ENCODE peak calls at places on chromosomes 3 and 15, in eight cellular contexts. One of them, this sample, is unnamed.

GRCh38 chr3:187242435-187242834 is 45.1 kb downstream of the RTP1 start:
- DNase-seq in adrenal gland: no peak
- DNase-seq in tibial nerve: no peak
- DNase-seq in right lobe of liver: no peak
- DNase-seq in endothelial cell of umbilical vein: no peak
- DNase-seq in A549: no peak
- DNase-seq in K562: no peak
- DNase-seq in stomach: no peak
- DNase-seq in this sample: no peak

GRCh38 chr3:197445886-197446631 is 109.7 kb downstream of the BDH1 start:
- DNase-seq in A549: no peak
- DNase-seq in adrenal gland: no peak
- DNase-seq in endothelial cell of umbilical vein: no peak
- DNase-seq in K562: no peak
- DNase-seq in stomach: no peak
- DNase-seq in tibial nerve: no peak
- DNase-seq in right lobe of liver: no peak
- DNase-seq in this sample: no peak

GRCh38 chr3:85801955-85802354 is 843.2 kb downstream of the CADM2 start:
- DNase-seq in endothelial cell of umbilical vein: peak; percentile 4
- DNase-seq in A549: peak; percentile 14
- DNase-seq in tibial nerve: no peak
- DNase-seq in stomach: no peak
- DNase-seq in right lobe of liver: no peak
- DNase-seq in adrenal gland: no peak
- DNase-seq in K562: peak; percentile 3
- DNase-seq in this sample: no peak

GRCh38 chr15:94097567-94097966 is 133.8 kb upstream of the MCTP2 start:
- DNase-seq in endothelial cell of umbilical vein: no peak
- DNase-seq in adrenal gland: no peak
- DNase-seq in stomach: no peak
- DNase-seq in tibial nerve: no peak
- DNase-seq in K562: no peak
- DNase-seq in right lobe of liver: no peak
- DNase-seq in A549: no peak
- DNase-seq in this sample: no peak

GRCh38 chr3:37096292-37096691 is 78.1 kb downstream of the LRRFIP2 start:
- DNase-seq in endothelial cell of umbilical vein: peak; percentile 76
- DNase-seq in A549: no peak
- DNase-seq in tibial nerve: no peak
- DNase-seq in stomach: no peak
- DNase-seq in right lobe of liver: no peak
- DNase-seq in adrenal gland: no peak
- DNase-seq in K562: no peak
- DNase-seq in this sample: no peak

GRCh38 chr15:95646484-95646883 is 684.0 kb upstream of the NR2F2 start:
- DNase-seq in endothelial cell of umbilical vein: no peak
- DNase-seq in tibial nerve: no peak
- DNase-seq in adrenal gland: no peak
- DNase-seq in stomach: no peak
- DNase-seq in A549: no peak
- DNase-seq in K562: no peak
- DNase-seq in right lobe of liver: no peak
- DNase-seq in this sample: no peak

GRCh38 chr15:92654662-92655061 is 913 bp downstream of the FAM174B start:
- DNase-seq in right lobe of liver: no peak
- DNase-seq in adrenal gland: no peak
- DNase-seq in tibial nerve: no peak
- DNase-seq in A549: no peak
- DNase-seq in endothelial cell of umbilical vein: peak; percentile 44
- DNase-seq in stomach: no peak
- DNase-seq in K562: no peak
- DNase-seq in this sample: no peak

GRCh38 chr3:111252795-111253194 is 181.2 kb downstream of the NECTIN3 start:
- DNase-seq in tibial nerve: no peak
- DNase-seq in endothelial cell of umbilical vein: no peak
- DNase-seq in K562: no peak
- DNase-seq in A549: no peak
- DNase-seq in right lobe of liver: no peak
- DNase-seq in stomach: no peak
- DNase-seq in adrenal gland: peak; percentile 38
- DNase-seq in this sample: no peak

GRCh38 chr3:129343643-129344360 is 65.1 kb downstream of the HMCES start:
- DNase-seq in A549: peak; percentile 44
- DNase-seq in adrenal gland: peak; percentile 34
- DNase-seq in tibial nerve: no peak
- DNase-seq in right lobe of liver: peak; percentile 45
- DNase-seq in K562: peak; percentile 66
- DNase-seq in stomach: peak; percentile 56
- DNase-seq in endothelial cell of umbilical vein: no peak
- DNase-seq in this sample: peak; percentile 53

GRCh38 chr3:129695203-129695602 is 88.7 kb upstream of the PLXND1 start:
- DNase-seq in endothelial cell of umbilical vein: no peak
- DNase-seq in adrenal gland: no peak
- DNase-seq in K562: no peak
- DNase-seq in right lobe of liver: no peak
- DNase-seq in tibial nerve: peak; percentile 38
- DNase-seq in stomach: no peak
- DNase-seq in A549: no peak
- DNase-seq in this sample: no peak

GRCh38 chr3:133535971-133536634 is 37.4 kb upstream of the CDV3 start:
- DNase-seq in adrenal gland: peak; percentile 46
- DNase-seq in stomach: peak; percentile 63
- DNase-seq in A549: peak; percentile 22
- DNase-seq in tibial nerve: peak; percentile 12
- DNase-seq in endothelial cell of umbilical vein: peak; percentile 82
- DNase-seq in K562: no peak
- DNase-seq in right lobe of liver: peak; percentile 49
- DNase-seq in this sample: peak; percentile 27

GRCh38 chr3:146612015-146612414 is 6.9 kb upstream of the PLSCR5 start:
- DNase-seq in endothelial cell of umbilical vein: no peak
- DNase-seq in adrenal gland: no peak
- DNase-seq in A549: no peak
- DNase-seq in K562: no peak
- DNase-seq in stomach: no peak
- DNase-seq in right lobe of liver: no peak
- DNase-seq in tibial nerve: no peak
- DNase-seq in this sample: no peak

GRCh38 chr3:54696313-54696712 is 231.5 kb downstream of the LRTM1 start:
- DNase-seq in tibial nerve: no peak
- DNase-seq in right lobe of liver: no peak
- DNase-seq in stomach: no peak
- DNase-seq in A549: no peak
- DNase-seq in endothelial cell of umbilical vein: no peak
- DNase-seq in K562: no peak
- DNase-seq in adrenal gland: no peak
- DNase-seq in this sample: no peak

GRCh38 chr15:23565395-23566069 is at the start of gene MKRN3:
- DNase-seq in A549: peak; percentile 35
- DNase-seq in adrenal gland: no peak
- DNase-seq in tibial nerve: no peak
- DNase-seq in stomach: no peak
- DNase-seq in K562: peak; percentile 83
- DNase-seq in endothelial cell of umbilical vein: peak; percentile 35
- DNase-seq in right lobe of liver: peak; percentile 22
- DNase-seq in this sample: peak; percentile 18

GRCh38 chr3:57692404-57693191 is at the start of gene DENND6A:
- DNase-seq in right lobe of liver: peak; percentile 98
- DNase-seq in endothelial cell of umbilical vein: peak; percentile 94
- DNase-seq in stomach: peak; percentile 98
- DNase-seq in tibial nerve: peak; percentile 90
- DNase-seq in K562: peak; percentile 95
- DNase-seq in A549: peak; percentile 84
- DNase-seq in adrenal gland: peak; percentile 98
- DNase-seq in this sample: peak; percentile 98

GRCh38 chr3:14866627-14867026 is 47.9 kb downstream of the FGD5 start:
- DNase-seq in right lobe of liver: no peak
- DNase-seq in K562: no peak
- DNase-seq in adrenal gland: no peak
- DNase-seq in endothelial cell of umbilical vein: no peak
- DNase-seq in A549: no peak
- DNase-seq in tibial nerve: no peak
- DNase-seq in stomach: no peak
- DNase-seq in this sample: no peak

GRCh38 chr3:115227461-115227860 is 80.4 kb upstream of the ZBTB20 start:
- DNase-seq in A549: no peak
- DNase-seq in stomach: no peak
- DNase-seq in right lobe of liver: no peak
- DNase-seq in adrenal gland: no peak
- DNase-seq in K562: no peak
- DNase-seq in endothelial cell of umbilical vein: no peak
- DNase-seq in tibial nerve: no peak
- DNase-seq in this sample: no peak

DNA sequence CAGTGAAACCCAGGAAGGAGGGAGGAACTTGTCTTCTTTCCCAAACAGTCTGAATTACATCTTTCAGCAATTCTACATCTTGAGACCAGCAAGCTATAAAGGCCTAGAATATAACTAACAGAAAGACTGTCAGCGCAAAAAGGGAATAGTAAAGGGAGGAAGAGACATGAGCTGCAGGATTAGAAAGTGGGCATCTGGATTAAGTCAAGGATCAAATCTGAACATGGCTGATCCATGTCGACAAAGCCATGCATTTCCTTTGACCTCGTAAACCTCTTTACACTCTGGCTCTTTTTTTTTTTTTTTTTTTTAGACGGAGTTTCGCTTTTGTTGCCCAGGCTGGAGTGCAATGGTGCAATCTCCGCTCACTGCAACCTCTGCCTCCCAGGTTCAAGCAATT is 35.4 kb upstream of the KCNMB3 start:
- DNase-seq in adrenal gland: no peak
- DNase-seq in K562: no peak
- DNase-seq in stomach: no peak
- DNase-seq in right lobe of liver: no peak
- DNase-seq in endothelial cell of umbilical vein: no peak
- DNase-seq in A549: no peak
- DNase-seq in tibial nerve: no peak
- DNase-seq in this sample: no peak
- H3K27ac ChIP-seq in adrenal gland: no peak overlapping the region
- H3K27ac ChIP-seq in K562: no peak overlapping the region
- H3K27ac ChIP-seq in stomach: no peak overlapping the region
- H3K27ac ChIP-seq in right lobe of liver: no peak overlapping the region
- H3K27ac ChIP-seq in endothelial cell of umbilical vein: no peak overlapping the region
- H3K27ac ChIP-seq in A549: no peak overlapping the region
- H3K27ac ChIP-seq in tibial nerve: no peak overlapping the region
- H3K27ac ChIP-seq in this sample: no peak overlapping the region

GRCh38 chr3:52528596-52529375 is 4.9 kb downstream of the NT5DC2 start:
- DNase-seq in adrenal gland: no peak
- DNase-seq in K562: no peak
- DNase-seq in right lobe of liver: peak; percentile 16
- DNase-seq in tibial nerve: no peak
- DNase-seq in stomach: no peak
- DNase-seq in endothelial cell of umbilical vein: no peak
- DNase-seq in A549: no peak
- DNase-seq in this sample: peak; percentile 6
- TF ChIP-seq POLR2A in adrenal gland: no peak
- TF ChIP-seq POLR2A in K562: no peak
- TF ChIP-seq POLR2A in right lobe of liver: no peak
- TF ChIP-seq POLR2A in tibial nerve: no peak
- TF ChIP-seq POLR2A in stomach: no peak
- TF ChIP-seq POLR2A in endothelial cell of umbilical vein: no peak
- TF ChIP-seq POLR2A in A549: no peak
- TF ChIP-seq POLR2A in this sample: no peak

GRCh38 chr3:45686850-45687249 is 2.3 kb upstream of the SACM1L start:
- DNase-seq in right lobe of liver: no peak
- DNase-seq in tibial nerve: no peak
- DNase-seq in stomach: no peak
- DNase-seq in K562: no peak
- DNase-seq in endothelial cell of umbilical vein: no peak
- DNase-seq in adrenal gland: no peak
- DNase-seq in A549: no peak
- DNase-seq in this sample: no peak

GRCh38 chr3:45689787-45690145 is 570 bp downstream of the SACM1L start:
- DNase-seq in endothelial cell of umbilical vein: peak; percentile 55
- DNase-seq in K562: no peak
- DNase-seq in right lobe of liver: no peak
- DNase-seq in A549: no peak
- DNase-seq in tibial nerve: no peak
- DNase-seq in stomach: no peak
- DNase-seq in adrenal gland: no peak
- DNase-seq in this sample: no peak

GRCh38 chr3:45688882-45689786 is at the start of gene SACM1L:
- DNase-seq in K562: peak; percentile 93
- DNase-seq in tibial nerve: peak; percentile 97
- DNase-seq in stomach: peak; percentile 98
- DNase-seq in adrenal gland: peak; percentile 98
- DNase-seq in A549: peak; percentile 72
- DNase-seq in right lobe of liver: peak; percentile 99
- DNase-seq in endothelial cell of umbilical vein: peak; percentile 99
- DNase-seq in this sample: peak; percentile 99

GRCh38 chr3:45687828-45688193 is 1.4 kb upstream of the SACM1L start:
- DNase-seq in tibial nerve: no peak
- DNase-seq in A549: no peak
- DNase-seq in stomach: no peak
- DNase-seq in K562: no peak
- DNase-seq in right lobe of liver: no peak
- DNase-seq in adrenal gland: no peak
- DNase-seq in endothelial cell of umbilical vein: no peak
- DNase-seq in this sample: no peak

DNA sequence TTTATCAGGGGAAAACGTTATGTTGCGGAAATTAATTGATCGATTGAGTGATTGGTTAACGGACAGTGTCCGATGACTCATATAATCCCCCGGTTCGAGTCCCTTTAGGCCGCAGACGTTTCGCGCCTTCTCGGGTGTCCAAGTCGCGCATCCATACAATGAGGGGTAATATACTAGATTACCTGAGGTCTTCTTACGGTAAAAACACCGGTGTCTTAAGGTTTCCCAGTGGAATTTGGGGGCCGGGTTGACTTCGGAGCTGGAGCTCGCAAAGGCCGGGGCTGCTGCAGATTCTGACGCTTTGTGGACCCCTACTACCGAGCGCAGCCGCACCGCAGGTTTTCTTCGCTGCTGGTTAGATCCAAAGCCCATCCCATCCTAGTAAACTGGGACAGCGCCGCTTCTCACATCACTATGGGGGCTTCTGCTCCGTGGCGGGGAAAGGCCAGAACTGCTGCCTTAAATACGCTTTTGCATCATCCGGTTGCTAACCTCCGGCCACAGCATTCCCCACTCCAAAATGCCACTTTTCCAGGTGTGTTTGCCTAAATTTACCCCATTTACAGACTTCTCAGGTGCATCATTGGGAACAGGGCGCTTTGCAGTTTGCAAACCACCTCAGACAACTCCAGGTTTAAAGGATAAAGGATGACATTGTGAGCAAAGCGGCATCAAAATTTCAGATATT is 858 bp upstream of the SACM1L start:
- DNase-seq in stomach: no peak
- DNase-seq in A549: peak; percentile 33
- DNase-seq in K562: peak; percentile 64
- DNase-seq in adrenal gland: peak; percentile 48
- DNase-seq in endothelial cell of umbilical vein: peak; percentile 61
- DNase-seq in right lobe of liver: no peak
- DNase-seq in tibial nerve: no peak
- DNase-seq in this sample: peak; percentile 28
- H3K27ac ChIP-seq in stomach: peak overlapping the region; percentile 95
- H3K27ac ChIP-seq in A549: peak overlapping the region; percentile 66
- H3K27ac ChIP-seq in K562: peak overlapping the region; percentile 72
- H3K27ac ChIP-seq in adrenal gland: peak overlapping the region; percentile 67
- H3K27ac ChIP-seq in endothelial cell of umbilical vein: peak overlapping the region; percentile 5
- H3K27ac ChIP-seq in right lobe of liver: no peak overlapping the region
- H3K27ac ChIP-seq in tibial nerve: peak overlapping the region; percentile 91
- H3K27ac ChIP-seq in this sample: peak overlapping the region; percentile 96

GRCh38 chr3:196111939-196112386 is 30.1 kb upstream of the TFRC start:
- DNase-seq in K562: no peak
- DNase-seq in stomach: no peak
- DNase-seq in A549: no peak
- DNase-seq in right lobe of liver: no peak
- DNase-seq in tibial nerve: no peak
- DNase-seq in endothelial cell of umbilical vein: no peak
- DNase-seq in adrenal gland: no peak
- DNase-seq in this sample: no peak

GRCh38 chr3:196108075-196108743 is 26.3 kb upstream of the TFRC start:
- DNase-seq in right lobe of liver: no peak
- DNase-seq in K562: peak; percentile 91
- DNase-seq in stomach: peak; percentile 41
- DNase-seq in A549: no peak
- DNase-seq in adrenal gland: no peak
- DNase-seq in endothelial cell of umbilical vein: no peak
- DNase-seq in tibial nerve: no peak
- DNase-seq in this sample: no peak
- TF ChIP-seq POLR2A in right lobe of liver: no peak
- TF ChIP-seq POLR2A in K562: no peak
- TF ChIP-seq POLR2A in stomach: no peak
- TF ChIP-seq POLR2A in A549: no peak
- TF ChIP-seq POLR2A in adrenal gland: no peak
- TF ChIP-seq POLR2A in endothelial cell of umbilical vein: no peak
- TF ChIP-seq POLR2A in tibial nerve: no peak
- TF ChIP-seq POLR2A in this sample: no peak

This sample was measured in transverse colon.